ENCODE peak calls at places on chromosomes 13 and 19, in five cellular contexts. One of them, this sample, is unnamed.

GRCh38 chr13:50126378-50127016 is 111.3 kb downstream of the KCNRG start:
- DNase-seq in fibroblast of lung: peak
- DNase-seq in fibroblast of mammary gland: peak
- DNase-seq in A549: peak
- DNase-seq in endodermal cell: no peak
- DNase-seq in this sample: peak

GRCh38 chr19:48489608-48490216 is 20.5 kb downstream of the CYTH2 start:
- DNase-seq in fibroblast of lung: peak
- DNase-seq in fibroblast of mammary gland: peak
- DNase-seq in A549: peak
- DNase-seq in endodermal cell: peak
- DNase-seq in this sample: peak

GRCh38 chr13:48492123-48493075 is 40.5 kb downstream of the RCBTB2 start:
- DNase-seq in fibroblast of lung: peak
- DNase-seq in fibroblast of mammary gland: peak
- DNase-seq in A549: no peak
- DNase-seq in endodermal cell: no peak
- DNase-seq in this sample: peak

GRCh38 chr13:106484755-106485193 is 50.7 kb downstream of the EFNB2 start:
- DNase-seq in fibroblast of lung: peak
- DNase-seq in fibroblast of mammary gland: peak
- DNase-seq in A549: no peak
- DNase-seq in endodermal cell: no peak
- DNase-seq in this sample: no peak

GRCh38 chr19:40274585-40275544 is 10.3 kb downstream of the AKT2 start:
- DNase-seq in fibroblast of lung: no peak
- DNase-seq in fibroblast of mammary gland: no peak
- DNase-seq in A549: no peak
- DNase-seq in endodermal cell: no peak
- DNase-seq in this sample: no peak

GRCh38 chr19:3276341-3276799 is 51.9 kb downstream of the CELF5 start:
- DNase-seq in fibroblast of lung: no peak
- DNase-seq in fibroblast of mammary gland: no peak
- DNase-seq in A549: peak
- DNase-seq in endodermal cell: peak
- DNase-seq in this sample: no peak

GRCh38 chr19:10006335-10006708 is 4.0 kb downstream of the COL5A3 start:
- DNase-seq in fibroblast of lung: peak
- DNase-seq in fibroblast of mammary gland: peak
- DNase-seq in A549: no peak
- DNase-seq in endodermal cell: no peak
- DNase-seq in this sample: peak

GRCh38 chr19:3450796-3451411 is 29.4 kb downstream of the SMIM24 start:
- DNase-seq in fibroblast of lung: peak
- DNase-seq in fibroblast of mammary gland: peak
- DNase-seq in A549: peak
- DNase-seq in endodermal cell: no peak
- DNase-seq in this sample: peak

GRCh38 chr13:31947506-31947905 is 84.1 kb upstream of the FRY start:
- DNase-seq in fibroblast of lung: no peak
- DNase-seq in fibroblast of mammary gland: no peak
- DNase-seq in A549: no peak
- DNase-seq in endodermal cell: no peak
- DNase-seq in this sample: no peak

GRCh38 chr19:53103903-53104203 is 631 bp upstream of the ZNF160 start:
- DNase-seq in fibroblast of lung: no peak
- DNase-seq in fibroblast of mammary gland: no peak
- DNase-seq in A549: peak
- DNase-seq in endodermal cell: no peak
- DNase-seq in this sample: no peak

GRCh38 chr13:41639955-41640780 is 182.8 kb downstream of the RGCC start:
- DNase-seq in fibroblast of lung: peak
- DNase-seq in fibroblast of mammary gland: peak
- DNase-seq in A549: no peak
- DNase-seq in endodermal cell: no peak
- DNase-seq in this sample: peak

GRCh38 chr19:55697698-55698097 is 22.7 kb downstream of the EPN1 start:
- DNase-seq in fibroblast of lung: no peak
- DNase-seq in fibroblast of mammary gland: no peak
- DNase-seq in A549: no peak
- DNase-seq in endodermal cell: peak
- DNase-seq in this sample: no peak

GRCh38 chr19:57473646-57474045 is 3.7 kb downstream of the ZNF772 start:
- DNase-seq in fibroblast of lung: peak
- DNase-seq in fibroblast of mammary gland: peak
- DNase-seq in A549: no peak
- DNase-seq in endodermal cell: no peak
- DNase-seq in this sample: peak

GRCh38 chr19:23991170-23991569 is 76.5 kb downstream of the ZNF726 start:
- DNase-seq in fibroblast of lung: no peak
- DNase-seq in fibroblast of mammary gland: no peak
- DNase-seq in A549: no peak
- DNase-seq in endodermal cell: no peak
- DNase-seq in this sample: no peak

GRCh38 chr13:31437975-31438374 is 238.2 kb downstream of the B3GLCT start:
- DNase-seq in fibroblast of lung: no peak
- DNase-seq in fibroblast of mammary gland: no peak
- DNase-seq in A549: no peak
- DNase-seq in endodermal cell: no peak
- DNase-seq in this sample: no peak

GRCh38 chr19:928471-929259 is 2.8 kb downstream of the ARID3A start:
- DNase-seq in fibroblast of lung: no peak
- DNase-seq in fibroblast of mammary gland: no peak
- DNase-seq in A549: no peak
- DNase-seq in endodermal cell: peak
- DNase-seq in this sample: peak

GRCh38 chr13:73065665-73066350 is 7.0 kb downstream of the KLF5 start:
- DNase-seq in fibroblast of lung: no peak
- DNase-seq in fibroblast of mammary gland: no peak
- DNase-seq in A549: no peak
- DNase-seq in endodermal cell: no peak
- DNase-seq in this sample: no peak

GRCh38 chr19:58572818-58573657 is at the start of gene MZF1:
- DNase-seq in fibroblast of lung: peak
- DNase-seq in fibroblast of mammary gland: peak
- DNase-seq in A549: peak
- DNase-seq in endodermal cell: peak
- DNase-seq in this sample: peak

GRCh38 chr19:40191836-40192646 is 815 bp downstream of the MAP3K10 start:
- DNase-seq in fibroblast of lung: peak
- DNase-seq in fibroblast of mammary gland: peak
- DNase-seq in A549: peak
- DNase-seq in endodermal cell: peak
- DNase-seq in this sample: peak

GRCh38 chr13:94329754-94330551 is 149.5 kb downstream of the DCT start:
- DNase-seq in fibroblast of lung: peak
- DNase-seq in fibroblast of mammary gland: peak
- DNase-seq in A549: peak
- DNase-seq in endodermal cell: no peak
- DNase-seq in this sample: peak

GRCh38 chr13:84032116-84032515 is 149.8 kb upstream of the SLITRK1 start:
- DNase-seq in fibroblast of lung: no peak
- DNase-seq in fibroblast of mammary gland: peak
- DNase-seq in A549: no peak
- DNase-seq in endodermal cell: no peak
- DNase-seq in this sample: no peak

GRCh38 chr13:23506071-23506820 is 64.0 kb upstream of the TNFRSF19 start:
- DNase-seq in fibroblast of lung: peak
- DNase-seq in fibroblast of mammary gland: peak
- DNase-seq in A549: no peak
- DNase-seq in endodermal cell: no peak
- DNase-seq in this sample: peak

GRCh38 chr13:113859311-113860050 is 4.4 kb downstream of the GAS6 start:
- DNase-seq in fibroblast of lung: no peak
- DNase-seq in fibroblast of mammary gland: no peak
- DNase-seq in A549: no peak
- DNase-seq in endodermal cell: no peak
- DNase-seq in this sample: no peak

GRCh38 chr13:48726711-48727110 is 73.0 kb downstream of the CYSLTR2 start:
- DNase-seq in fibroblast of lung: peak
- DNase-seq in fibroblast of mammary gland: peak
- DNase-seq in A549: no peak
- DNase-seq in endodermal cell: no peak
- DNase-seq in this sample: peak

GRCh38 chr13:53781941-53782340 is 753.3 kb downstream of the OLFM4 start:
- DNase-seq in fibroblast of lung: peak
- DNase-seq in fibroblast of mammary gland: no peak
- DNase-seq in A549: no peak
- DNase-seq in endodermal cell: no peak
- DNase-seq in this sample: no peak

GRCh38 chr19:11323601-11324078 is 15.8 kb downstream of the RAB3D start:
- DNase-seq in fibroblast of lung: no peak
- DNase-seq in fibroblast of mammary gland: peak
- DNase-seq in A549: no peak
- DNase-seq in endodermal cell: no peak
- DNase-seq in this sample: peak

GRCh38 chr19:44722131-44723121 is 23.5 kb downstream of the CEACAM16 start:
- DNase-seq in fibroblast of lung: no peak
- DNase-seq in fibroblast of mammary gland: no peak
- DNase-seq in A549: no peak
- DNase-seq in endodermal cell: no peak
- DNase-seq in this sample: no peak

DNA sequence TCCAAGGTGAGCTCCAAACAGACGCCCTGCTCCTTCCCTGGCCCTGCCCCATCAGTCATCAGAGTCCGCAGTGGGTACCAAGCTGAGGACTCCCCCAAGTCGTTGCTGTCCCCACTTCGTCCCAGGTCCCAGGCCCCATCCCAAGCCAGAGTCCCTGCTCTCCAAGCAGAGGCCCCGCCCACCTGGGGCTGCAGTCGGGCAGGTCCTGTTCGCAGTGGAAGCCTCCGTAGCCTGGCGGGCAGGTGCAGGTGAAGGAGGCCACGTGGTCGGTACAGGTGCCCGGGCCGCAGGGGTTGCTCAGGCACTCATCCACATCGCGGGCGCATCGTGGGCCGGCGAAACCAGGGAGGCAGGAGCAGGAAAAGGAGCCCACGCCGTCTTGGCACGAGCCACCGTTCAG is 19.4 kb downstream of the NOTCH3 start:
- DNase-seq in fibroblast of lung: no peak
- DNase-seq in fibroblast of mammary gland: no peak
- DNase-seq in A549: no peak
- DNase-seq in endodermal cell: no peak
- DNase-seq in this sample: no peak
- H3K4me3 ChIP-seq in fibroblast of lung: no peak
- H3K4me3 ChIP-seq in fibroblast of mammary gland: no peak
- H3K4me3 ChIP-seq in A549: no peak
- H3K4me3 ChIP-seq in endodermal cell: no peak
- H3K4me3 ChIP-seq in this sample: no peak

GRCh38 chr19:43662487-43662886 is 7.5 kb downstream of the PLAUR start:
- DNase-seq in fibroblast of lung: no peak
- DNase-seq in fibroblast of mammary gland: peak
- DNase-seq in A549: no peak
- DNase-seq in endodermal cell: peak
- DNase-seq in this sample: no peak
- TF ChIP-seq CTCF in fibroblast of lung: peak
- TF ChIP-seq CTCF in fibroblast of mammary gland: peak
- TF ChIP-seq CTCF in A549: peak
- TF ChIP-seq CTCF in endodermal cell: peak
- TF ChIP-seq CTCF in this sample: peak

DNA sequence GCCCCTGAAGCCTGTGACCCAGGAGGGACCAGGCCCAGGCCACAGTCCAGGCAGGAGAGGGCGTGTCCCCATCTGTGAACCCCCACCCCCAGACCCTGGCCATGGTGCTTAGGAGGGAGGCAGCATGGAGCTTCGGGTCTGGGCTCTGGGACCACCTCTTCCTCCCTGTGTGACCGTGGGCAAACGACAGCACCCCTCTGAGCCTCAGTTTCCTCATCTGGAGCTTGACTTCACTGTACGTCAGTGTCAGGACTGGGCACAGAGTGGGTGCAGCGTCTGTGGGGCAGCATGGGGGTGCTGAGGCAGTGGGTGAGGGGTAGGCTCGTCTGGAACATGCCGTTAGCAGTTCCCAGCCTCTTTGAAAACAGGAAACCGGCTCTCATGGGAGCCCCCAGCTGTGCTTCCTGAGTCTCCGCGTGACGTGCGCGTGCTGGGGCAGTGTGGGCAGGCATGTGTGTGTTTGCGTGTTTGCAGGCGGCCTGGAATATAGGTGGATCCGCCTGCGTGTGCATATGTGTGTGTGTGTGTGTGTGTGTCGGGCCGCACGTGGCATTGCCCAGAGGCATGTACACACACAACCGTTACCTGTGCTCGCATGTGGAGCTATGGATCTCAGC is 15.7 kb downstream of the ARRDC2 start:
- DNase-seq in fibroblast of lung: no peak
- DNase-seq in fibroblast of mammary gland: peak
- DNase-seq in A549: no peak
- DNase-seq in endodermal cell: no peak
- DNase-seq in this sample: peak
- H3K4me3 ChIP-seq in fibroblast of lung: no peak
- H3K4me3 ChIP-seq in fibroblast of mammary gland: no peak
- H3K4me3 ChIP-seq in A549: no peak
- H3K4me3 ChIP-seq in endodermal cell: no peak
- H3K4me3 ChIP-seq in this sample: no peak

GRCh38 chr13:79901336-79901735 is 420.4 kb downstream of the NDFIP2 start:
- DNase-seq in fibroblast of lung: peak
- DNase-seq in fibroblast of mammary gland: peak
- DNase-seq in A549: no peak
- DNase-seq in endodermal cell: no peak
- DNase-seq in this sample: peak
- TF ChIP-seq CTCF in fibroblast of lung: no peak
- TF ChIP-seq CTCF in fibroblast of mammary gland: peak
- TF ChIP-seq CTCF in A549: no peak
- TF ChIP-seq CTCF in endodermal cell: peak
- TF ChIP-seq CTCF in this sample: peak

GRCh38 chr13:45121421-45121820 is 1.1 kb downstream of the GTF2F2 start:
- DNase-seq in fibroblast of lung: peak
- DNase-seq in fibroblast of mammary gland: peak
- DNase-seq in A549: no peak
- DNase-seq in endodermal cell: no peak
- DNase-seq in this sample: peak
- H3K4me3 ChIP-seq in fibroblast of lung: peak
- H3K4me3 ChIP-seq in fibroblast of mammary gland: peak
- H3K4me3 ChIP-seq in A549: peak
- H3K4me3 ChIP-seq in endodermal cell: peak
- H3K4me3 ChIP-seq in this sample: peak

This sample was measured in fibroblast of villous mesenchyme.